ENCODE peak calls at places on chromosomes 16 and 17, in six cellular contexts. B, A, P, F, K and L are unnamed samples.

GRCh38 chr16:30728904-30729672 is 19.1 kb upstream of the PHKG2 start:
- DNase-seq in K (no peak), B (peak; percentile 64), A (no peak), P (no peak), F (no peak), L (no peak)

GRCh38 chr17:54891176-54891821 is 9.4 kb upstream of the TOM1L1 start:
- DNase-seq in F (peak; percentile 57), A (no peak), B (no peak), P (peak; percentile 28), K (peak; percentile 63), L (no peak)

GRCh38 chr16:15548482-15548891 is 94.5 kb downstream of the MARF1 start:
- DNase-seq in A (no peak), P (peak; percentile 8), B (no peak), K (peak; percentile 66), F (no peak), L (no peak)

GRCh38 chr17:31740611-31741082 is 118.4 kb downstream of the COPRS start:
- DNase-seq in A (no peak), P (no peak), B (peak; percentile 50), K (peak; percentile 90), F (no peak), L (no peak)

GRCh38 chr16:11511801-11512200 is 74.9 kb downstream of the LITAF start:
- DNase-seq in A (peak; percentile 21), K (no peak), F (no peak), B (no peak), P (no peak), L (no peak)

GRCh38 chr17:8801135-8801840 is 2.1 kb upstream of the MFSD6L start:
- DNase-seq in F (no peak), P (no peak), B (no peak), A (no peak), K (no peak), L (no peak)

GRCh38 chr17:12727881-12728280 is 61.4 kb upstream of the ARHGAP44 start:
- DNase-seq in K (peak; percentile 51), B (no peak), P (no peak), F (no peak), A (no peak), L (no peak)

GRCh38 chr16:58413359-58413758 is 21.1 kb downstream of the GINS3 start:
- DNase-seq in A (no peak), P (no peak), B (no peak), K (no peak), F (no peak), L (no peak)

GRCh38 chr17:8192070-8192815 is 2.3 kb upstream of the BORCS6 start:
- DNase-seq in A (peak; percentile 85), B (peak; percentile 92), K (peak; percentile 87), F (no peak), P (peak; percentile 76), L (peak; percentile 96)

GRCh38 chr16:54540525-54541180 is 254.1 kb upstream of the IRX3 start:
- DNase-seq in B (no peak), P (no peak), K (no peak), F (no peak), A (no peak), L (no peak)

GRCh38 chr16:83704656-83705055 is 103.1 kb upstream of the HSBP1 start:
- DNase-seq in B (no peak), K (peak; percentile 36), P (no peak), A (no peak), F (no peak), L (no peak)

GRCh38 chr16:76946879-76947278 is 244.1 kb upstream of the MON1B start:
- DNase-seq in B (no peak), F (peak; percentile 2), P (peak; percentile 23), A (no peak), K (peak; percentile 87), L (no peak)

GRCh38 chr17:78137392-78138203 is 7.0 kb downstream of the TMC8 start:
- DNase-seq in K (no peak), F (no peak), A (no peak), P (no peak), B (no peak), L (no peak)

GRCh38 chr17:12983986-12984932 is 33.6 kb downstream of the ELAC2 start:
- DNase-seq in A (peak; percentile 88), P (no peak), K (peak; percentile 97), F (no peak), B (no peak), L (peak; percentile 88)

GRCh38 chr16:66660422-66661209 is 35.9 kb downstream of the CMTM4 start:
- DNase-seq in P (peak; percentile 51), B (peak; percentile 84), K (peak; percentile 91), A (peak; percentile 79), F (no peak), L (peak; percentile 78)

GRCh38 chr17:40535924-40536717 is 29.2 kb downstream of the CCR7 start:
- DNase-seq in F (no peak), K (peak; percentile 27), P (no peak), B (peak; percentile 79), A (peak; percentile 69), L (no peak)

GRCh38 chr16:50271148-50272041 is 5.0 kb downstream of the ADCY7 start:
- DNase-seq in F (no peak), B (peak; percentile 57), K (no peak), A (peak; percentile 47), P (no peak), L (no peak)

GRCh38 chr17:9150407-9151090 is 129.2 kb downstream of the NTN1 start:
- DNase-seq in B (peak; percentile 74), P (no peak), K (peak; percentile 36), A (no peak), F (no peak), L (no peak)

GRCh38 chr16:48901712-48902374 is 291.9 kb upstream of the N4BP1 start:
- DNase-seq in A (no peak), K (no peak), F (peak; percentile 15), P (no peak), B (peak; percentile 19), L (no peak)

GRCh38 chr17:4940625-4941021 is 555 bp downstream of the RNF167 start:
- DNase-seq in P (no peak), A (peak; percentile 61), K (no peak), B (no peak), F (no peak), L (no peak)

GRCh38 chr16:1825864-1826690 is 548 bp downstream of the HAGH start:
- DNase-seq in K (peak; percentile 58), F (no peak), B (peak; percentile 75), A (no peak), P (peak; percentile 68), L (no peak)

GRCh38 chr17:74831442-74832146 is 28.1 kb downstream of the GRIN2C start:
- DNase-seq in F (no peak), B (no peak), P (no peak), A (no peak), K (no peak), L (no peak)

GRCh38 chr16:11670171-11671131 is 2.2 kb downstream of the SNN start:
- DNase-seq in K (no peak), F (no peak), A (peak; percentile 66), B (peak; percentile 78), P (no peak), L (no peak)

GRCh38 chr16:52078716-52079655 is 468.0 kb downstream of the TOX3 start:
- DNase-seq in B (no peak), A (no peak), F (no peak), P (peak; percentile 41), K (no peak), L (no peak)

GRCh38 chr16:82603784-82604411 is 22.9 kb upstream of the CDH13 start:
- DNase-seq in B (peak; percentile 74), K (peak; percentile 51), P (peak; percentile 21), F (peak; percentile 13), A (peak; percentile 69), L (no peak)

GRCh38 chr17:35808962-35809854 is at the start of gene TAF15:
- DNase-seq in P (peak; percentile 97), B (peak; percentile 98), A (peak; percentile 97), K (peak; percentile 100), F (peak; percentile 95), L (peak; percentile 95)

GRCh38 chr16:86521236-86522197 is 11.2 kb downstream of the FOXF1 start:
- DNase-seq in A (peak; percentile 44), P (no peak), B (no peak), K (no peak), F (no peak), L (no peak)

DNA sequence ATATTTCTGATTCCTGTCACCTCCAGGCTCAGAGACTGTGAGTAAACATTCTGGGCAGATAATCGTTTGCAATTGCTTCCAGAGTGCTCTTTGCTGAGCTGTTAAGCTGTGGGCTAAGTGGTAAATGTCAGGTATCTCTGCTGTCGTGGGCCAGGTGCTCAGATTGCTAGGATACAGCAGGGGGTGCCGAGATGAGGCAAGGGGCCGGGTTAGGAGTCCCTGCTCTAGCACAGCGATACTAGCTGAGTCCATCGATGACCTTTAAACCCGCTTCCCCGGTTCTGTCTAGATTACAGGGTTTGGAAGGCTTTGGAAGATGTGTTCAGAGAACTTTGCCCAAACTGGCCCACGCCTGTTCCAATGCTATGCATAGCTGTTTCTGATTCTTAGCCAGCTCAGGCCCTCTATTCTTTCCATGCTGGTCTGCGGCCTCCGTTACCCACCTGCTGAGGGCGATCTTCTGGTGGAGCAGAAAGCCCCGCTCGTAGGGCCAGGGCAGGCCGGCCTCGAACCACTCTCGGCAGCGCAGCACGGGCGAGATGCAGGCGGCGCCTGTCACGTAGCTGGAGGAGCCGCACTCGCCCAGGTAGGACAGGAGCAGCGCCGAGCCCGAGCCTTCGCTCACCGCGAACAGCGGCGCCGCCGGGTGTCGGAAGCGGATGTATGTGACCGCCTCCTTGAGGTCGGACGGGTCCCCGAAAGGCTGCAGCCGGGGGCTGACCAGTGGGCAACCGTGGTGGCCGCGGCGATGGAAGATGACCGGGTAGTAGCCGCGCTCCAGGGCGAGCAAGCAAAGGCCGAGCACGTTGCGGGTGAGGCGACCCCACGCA is 979 bp downstream of the ABHD15 start:
- DNase-seq in B (no peak), P (peak; percentile 59), K (no peak), A (peak; percentile 61), F (peak; percentile 22), L (peak; percentile 60)
- TF ChIP-seq CTCF in B (no peak), P (peak; percentile 43), K (no peak), A (no peak), F (peak; percentile 40), L (no peak)

GRCh38 chr17:57733085-57733484 is 12.0 kb downstream of the CCDC182 start:
- DNase-seq in F (no peak), K (no peak), A (no peak), P (no peak), B (no peak), L (no peak)
- TF ChIP-seq CTCF in F (no peak), K (no peak), A (no peak), P (no peak), B (no peak), L (no peak)

DNA sequence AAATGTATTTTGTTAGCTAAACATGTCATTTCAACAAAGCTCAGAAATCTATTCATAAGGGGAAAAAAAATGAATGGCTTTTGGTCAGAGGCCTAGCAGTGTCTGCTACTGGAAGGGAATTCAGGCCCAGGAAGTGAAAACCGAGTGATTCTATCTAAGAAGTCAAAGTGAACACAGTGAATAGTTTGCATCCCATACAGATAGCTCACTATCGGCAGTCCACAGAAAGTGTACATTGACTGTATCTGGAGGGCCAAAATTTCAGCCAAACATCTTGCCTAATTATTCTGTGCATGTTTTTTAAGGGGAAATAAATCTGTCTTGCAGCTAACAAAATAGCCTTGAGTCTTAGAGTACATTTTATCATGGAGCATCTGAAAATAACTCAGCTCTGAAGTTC is 214.4 kb upstream of the CACNG5 start:
- DNase-seq in B (no peak), K (peak; percentile 27), F (no peak), A (no peak), P (no peak), L (no peak)
- TF ChIP-seq CTCF in B (no peak), K (no peak), F (no peak), A (no peak), P (no peak), L (no peak)

DNA sequence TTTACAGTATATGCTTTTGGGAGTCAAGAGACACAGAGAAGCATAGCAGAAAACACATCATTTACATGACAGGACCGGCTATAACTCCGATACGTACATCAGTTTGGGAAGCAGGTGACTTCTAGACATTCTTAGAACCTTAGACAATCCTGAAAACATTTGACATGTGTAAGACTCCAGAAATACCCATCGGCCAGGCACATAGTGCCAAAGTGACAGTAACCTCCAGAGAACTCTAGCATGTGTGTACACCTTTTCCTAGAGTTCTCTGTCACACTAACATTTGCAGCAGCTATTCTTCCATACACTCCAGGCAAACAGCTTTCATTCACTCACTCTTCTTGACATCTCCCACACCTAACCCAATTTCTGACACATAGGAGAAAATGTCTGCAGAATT is 3.4 kb upstream of the TAOK1 start:
- DNase-seq in A (no peak), K (no peak), P (no peak), B (no peak), F (no peak), L (peak; percentile 46)
- TF ChIP-seq CTCF in A (no peak), K (no peak), P (no peak), B (no peak), F (no peak), L (no peak)